ENCODE peak calls at places on chromosomes 5 and 9, in eight cellular contexts. A, U, D, K, J, S, B and E are unnamed samples.

GRCh38 chr5:38468202-38468656 is 88.2 kb downstream of the LIFR start:
- DNase-seq in A (no peak), U (no peak), D (peak), K (peak), J (no peak), S (no peak), B (peak), E (no peak)

GRCh38 chr9:8254527-8254926 is 454.9 kb upstream of the DMAC1 start:
- DNase-seq in A (no peak), U (no peak), D (no peak), K (no peak), J (no peak), S (no peak), B (no peak), E (no peak)

GRCh38 chr5:36569456-36569855 is 37.0 kb upstream of the SLC1A3 start:
- DNase-seq in A (no peak), U (no peak), D (peak), K (no peak), J (no peak), S (no peak), B (no peak), E (no peak)

GRCh38 chr5:65263291-65263690 is 218.4 kb downstream of the ADAMTS6 start:
- DNase-seq in A (no peak), U (no peak), D (no peak), K (no peak), J (no peak), S (no peak), B (no peak), E (no peak)

GRCh38 chr5:113680534-113680933 is 167.0 kb downstream of the YTHDC2 start:
- DNase-seq in A (no peak), U (no peak), D (no peak), K (no peak), J (no peak), S (no peak), B (no peak), E (no peak)

GRCh38 chr9:37336150-37336549 is 86.3 kb upstream of the GRHPR start:
- DNase-seq in A (no peak), U (no peak), D (no peak), K (no peak), J (no peak), S (no peak), B (no peak), E (no peak)

GRCh38 chr9:7150153-7150890 is 392.5 kb downstream of the KDM4C start:
- DNase-seq in A (no peak), U (no peak), D (no peak), K (no peak), J (peak), S (no peak), B (no peak), E (no peak)

GRCh38 chr5:72434056-72434780 is 73.0 kb downstream of the ZNF366 start:
- DNase-seq in A (no peak), U (no peak), D (no peak), K (no peak), J (no peak), S (no peak), B (no peak), E (no peak)

GRCh38 chr9:127209220-127209619 is 55.4 kb upstream of the GARNL3 start:
- DNase-seq in A (no peak), U (no peak), D (no peak), K (no peak), J (no peak), S (no peak), B (no peak), E (no peak)

GRCh38 chr5:122439645-122440044 is 127.6 kb downstream of the SNCAIP start:
- DNase-seq in A (no peak), U (no peak), D (no peak), K (no peak), J (no peak), S (no peak), B (no peak), E (no peak)

GRCh38 chr9:107809859-107810492 is 320.4 kb upstream of the KLF4 start:
- DNase-seq in A (no peak), U (no peak), D (no peak), K (no peak), J (no peak), S (no peak), B (peak), E (no peak)

GRCh38 chr5:180470361-180470760 is 23.8 kb upstream of the CNOT6 start:
- DNase-seq in A (no peak), U (no peak), D (no peak), K (no peak), J (no peak), S (no peak), B (no peak), E (peak)

GRCh38 chr5:126538579-126538978 is 56.4 kb downstream of the ALDH7A1 start:
- DNase-seq in A (no peak), U (no peak), D (no peak), K (no peak), J (no peak), S (no peak), B (no peak), E (no peak)

GRCh38 chr5:35487255-35488035 is 130.2 kb upstream of the SPEF2 start:
- DNase-seq in A (no peak), U (no peak), D (no peak), K (no peak), J (no peak), S (no peak), B (no peak), E (no peak)

GRCh38 chr5:147148715-147149114 is 86.1 kb upstream of the STK32A start:
- DNase-seq in A (no peak), U (no peak), D (no peak), K (no peak), J (no peak), S (no peak), B (no peak), E (no peak)

GRCh38 chr5:139061856-139062255 is 136.3 kb downstream of the SIL1 start:
- DNase-seq in A (no peak), U (no peak), D (no peak), K (no peak), J (no peak), S (no peak), B (no peak), E (peak)

GRCh38 chr9:101138516-101138915 is 110.0 kb downstream of the PLPPR1 start:
- DNase-seq in A (no peak), U (no peak), D (no peak), K (no peak), J (no peak), S (no peak), B (no peak), E (no peak)

GRCh38 chr9:107020040-107020530 is 157.1 kb downstream of the ZNF462 start:
- DNase-seq in A (no peak), U (no peak), D (peak), K (peak), J (no peak), S (no peak), B (peak), E (no peak)

GRCh38 chr5:174045470-174046025 is at the start of gene NSG2:
- DNase-seq in A (peak), U (peak), D (peak), K (no peak), J (no peak), S (peak), B (peak), E (peak)

GRCh38 chr5:111122398-111122797 is 30.2 kb downstream of the WDR36 start:
- DNase-seq in A (no peak), U (no peak), D (no peak), K (no peak), J (no peak), S (no peak), B (no peak), E (no peak)

GRCh38 chr5:151810449-151810848 is 38.7 kb downstream of the G3BP1 start:
- DNase-seq in A (no peak), U (no peak), D (no peak), K (no peak), J (no peak), S (no peak), B (no peak), E (no peak)

GRCh38 chr5:154285661-154286408 is 95.3 kb downstream of the GALNT10 start:
- DNase-seq in A (no peak), U (no peak), D (peak), K (no peak), J (no peak), S (no peak), B (peak), E (no peak)